ENCODE peak calls at places on chromosomes 5 and 9, in five cellular contexts. D is tibial artery, H is cardiac fibroblast, F is keratinocyte, E is A549. U is an unnamed sample.

GRCh38 chr9:105355810-105356209 is 92.0 kb upstream of the FSD1L start:
- DNase-seq in D (no peak), H (peak), F (peak), E (peak), U (no peak)

GRCh38 chr9:115992834-115993233 is 160.8 kb upstream of the PAPPA start:
- DNase-seq in D (no peak), H (peak), F (peak), E (peak), U (no peak)

GRCh38 chr5:180860273-180860886 is 696 bp downstream of the ZFP62 start:
- DNase-seq in D (no peak), H (peak), F (no peak), E (peak), U (no peak)

GRCh38 chr5:59810041-59810440 is 83.5 kb downstream of the PDE4D start:
- DNase-seq in D (peak), H (peak), F (no peak), E (peak), U (peak)

GRCh38 chr9:123586140-123586735 is 230.2 kb downstream of the CRB2 start:
- DNase-seq in D (no peak), H (no peak), F (no peak), E (no peak), U (no peak)

GRCh38 chr9:97615439-97616072 is 17.6 kb downstream of the TSTD2 start:
- DNase-seq in D (peak), H (peak), F (no peak), E (peak), U (no peak)

GRCh38 chr5:141412853-141413539 is at the start of gene PCDHGA10:
- DNase-seq in D (peak), H (peak), F (no peak), E (no peak), U (no peak)

GRCh38 chr9:126217121-126217520 is 109.5 kb upstream of the MVB12B start:
- DNase-seq in D (no peak), H (no peak), F (no peak), E (no peak), U (no peak)

GRCh38 chr5:139774980-139775654 is 20.5 kb upstream of the PSD2 start:
- DNase-seq in D (peak), H (peak), F (no peak), E (peak), U (peak)

GRCh38 chr5:168070761-168071160 is 220.7 kb upstream of the WWC1 start:
- DNase-seq in D (no peak), H (no peak), F (no peak), E (no peak), U (no peak)

GRCh38 chr9:78765861-78766260 is 468.9 kb downstream of the PSAT1 start:
- DNase-seq in D (no peak), H (no peak), F (no peak), E (no peak), U (no peak)

GRCh38 chr9:86487222-86487841 is 133.1 kb upstream of the TUT7 start:
- DNase-seq in D (no peak), H (peak), F (peak), E (peak), U (no peak)

GRCh38 chr5:980941-981340 is 27.7 kb upstream of the NKD2 start:
- DNase-seq in D (no peak), H (peak), F (no peak), E (no peak), U (no peak)

GRCh38 chr5:176625966-176626875 is 4.1 kb downstream of the SNCB start:
- DNase-seq in D (no peak), H (no peak), F (no peak), E (no peak), U (no peak)

GRCh38 chr9:109935406-109936087 is 155.5 kb downstream of the PALM2AKAP2 start:
- DNase-seq in D (no peak), H (no peak), F (no peak), E (no peak), U (no peak)

GRCh38 chr9:112520646-112521045 is 34.0 kb downstream of the KIAA1958 start:
- DNase-seq in D (no peak), H (no peak), F (no peak), E (no peak), U (no peak)

GRCh38 chr5:95281211-95281610 is 3.7 kb downstream of the MCTP1 start:
- DNase-seq in D (no peak), H (peak), F (no peak), E (no peak), U (no peak)

GRCh38 chr9:79279356-79279755 is 292.4 kb upstream of the TLE4 start:
- DNase-seq in D (no peak), H (no peak), F (no peak), E (no peak), U (no peak)

GRCh38 chr5:137630216-137630971 is 105.5 kb downstream of the KLHL3 start:
- DNase-seq in D (no peak), H (no peak), F (no peak), E (no peak), U (no peak)

GRCh38 chr9:116316231-116316630 is 162.6 kb downstream of the PAPPA start:
- DNase-seq in D (no peak), H (no peak), F (no peak), E (no peak), U (no peak)

GRCh38 chr5:31049461-31049860 is 144.0 kb upstream of the CDH6 start:
- DNase-seq in D (no peak), H (no peak), F (no peak), E (no peak), U (no peak)

GRCh38 chr5:148913985-148914421 is 87.6 kb downstream of the ADRB2 start:
- DNase-seq in D (no peak), H (peak), F (peak), E (peak), U (no peak)

GRCh38 chr9:130453487-130453886 is 8.7 kb downstream of the ASS1 start:
- DNase-seq in D (no peak), H (peak), F (no peak), E (no peak), U (no peak)

GRCh38 chr9:75087279-75087823 is 604 bp downstream of the NMRK1 start:
- DNase-seq in D (no peak), H (peak), F (no peak), E (peak), U (no peak)

GRCh38 chr5:67166460-67166871 is 30.1 kb downstream of the CD180 start:
- DNase-seq in D (peak), H (no peak), F (no peak), E (no peak), U (peak)

GRCh38 chr5:33409435-33410146 is 31.2 kb upstream of the TARS1 start:
- DNase-seq in D (no peak), H (peak), F (no peak), E (no peak), U (no peak)

GRCh38 chr5:153756540-153756939 is 266.1 kb downstream of the GRIA1 start:
- DNase-seq in D (no peak), H (peak), F (no peak), E (peak), U (no peak)
- TF ChIP-seq CTCF in D (no peak), H (peak), F (peak), E (no peak), U (no peak)

GRCh38 chr5:58459860-58460726 is at the start of gene PLK2:
- DNase-seq in D (peak), H (peak), F (peak), E (peak), U (peak)

GRCh38 chr5:58462154-58462553 is 2.3 kb upstream of the PLK2 start:
- DNase-seq in D (no peak), H (peak), F (peak), E (peak), U (no peak)

GRCh38 chr5:58462623-58463230 is 2.8 kb upstream of the PLK2 start:
- DNase-seq in D (peak), H (peak), F (no peak), E (peak), U (no peak)

GRCh38 chr5:58459276-58459859 is 518 bp downstream of the PLK2 start:
- DNase-seq in D (peak), H (peak), F (no peak), E (peak), U (no peak)

GRCh38 chr5:58460727-58461286 is 921 bp upstream of the PLK2 start:
- DNase-seq in D (peak), H (peak), F (no peak), E (peak), U (peak)
- TF ChIP-seq CTCF in D (peak), H (peak), F (peak), E (peak), U (peak)

DNA sequence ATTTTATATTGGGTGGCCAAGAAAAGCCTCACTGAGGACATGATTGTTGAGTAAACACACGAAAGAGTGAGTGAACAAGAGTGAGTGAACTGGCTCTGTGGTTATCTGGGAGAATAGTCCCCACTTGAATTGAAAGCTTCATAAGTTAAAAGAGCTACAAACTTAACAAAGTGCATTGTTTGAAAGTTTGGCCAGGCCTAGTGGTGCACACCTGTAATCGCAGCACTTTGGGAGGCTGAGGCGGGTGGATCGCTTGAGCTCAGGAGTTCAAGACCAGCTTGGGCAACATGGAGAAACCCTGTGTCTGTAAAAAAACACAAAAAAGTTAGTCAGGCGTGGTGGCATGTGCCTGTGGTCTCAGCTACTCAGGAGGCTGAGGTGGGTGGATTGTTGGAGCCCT is 26.9 kb downstream of the SMC2 start:
- DNase-seq in D (no peak), H (no peak), F (no peak), E (no peak), U (no peak)
- TF ChIP-seq CTCF in D (no peak), H (no peak), F (no peak), E (no peak), U (no peak)

GRCh38 chr5:53733853-53734252 is 173.4 kb downstream of the NDUFS4 start:
- DNase-seq in D (no peak), H (no peak), F (no peak), E (peak), U (no peak)

GRCh38 chr5:53738105-53738504 is 177.7 kb downstream of the NDUFS4 start:
- DNase-seq in D (no peak), H (no peak), F (no peak), E (no peak), U (no peak)

DNA sequence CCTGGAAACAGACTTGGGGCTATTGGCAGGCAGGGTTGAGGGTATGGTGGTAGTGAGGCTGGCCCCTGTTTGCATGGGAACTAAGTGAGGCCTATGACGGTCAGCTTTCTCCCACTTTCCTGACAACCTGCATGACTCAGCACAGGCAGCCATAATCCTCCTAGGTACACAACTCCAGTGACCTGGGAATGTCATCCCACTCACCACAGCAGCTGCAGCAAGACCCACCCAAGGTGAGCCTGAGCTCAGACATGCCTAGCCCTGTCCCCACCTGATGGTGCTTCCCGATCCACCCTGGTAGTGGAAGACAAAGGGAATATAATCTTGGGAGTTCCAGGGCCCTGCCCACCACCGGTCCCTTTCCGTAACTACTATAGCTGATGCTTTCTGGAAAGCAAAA is 178.7 kb downstream of the NDUFS4 start:
- DNase-seq in D (no peak), H (no peak), F (no peak), E (no peak), U (no peak)
- TF ChIP-seq CTCF in D (no peak), H (no peak), F (no peak), E (no peak), U (no peak)

DNA sequence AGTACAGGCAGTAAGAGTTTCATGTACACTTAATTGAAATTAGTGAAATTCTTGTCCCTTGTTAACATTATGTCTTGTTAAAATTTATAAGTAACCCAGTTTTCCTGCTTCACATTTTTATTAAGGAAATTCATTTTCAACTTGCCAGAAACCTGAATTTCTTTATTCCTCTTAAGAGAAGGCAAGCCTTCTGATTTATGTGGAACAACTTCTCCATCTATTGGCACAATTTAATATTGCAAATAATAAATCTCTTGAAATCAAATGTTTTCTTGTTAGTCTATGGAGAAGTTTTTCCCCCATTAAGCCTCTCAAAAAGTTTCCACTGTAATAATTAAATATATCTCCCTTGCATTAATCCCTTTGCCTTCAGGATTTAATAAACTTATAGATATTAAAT is 33.8 kb upstream of the ACO1 start:
- DNase-seq in D (no peak), H (peak), F (no peak), E (peak), U (no peak)
- TF ChIP-seq CTCF in D (no peak), H (peak), F (peak), E (peak), U (peak)

GRCh38 chr5:91864902-91865420 is 481.8 kb upstream of the ARRDC3 start:
- DNase-seq in D (no peak), H (no peak), F (no peak), E (peak), U (no peak)
- TF ChIP-seq CTCF in D (no peak), H (no peak), F (no peak), E (peak), U (no peak)

GRCh38 chr9:127942152-127943010 is 4.7 kb upstream of the DPM2 start:
- DNase-seq in D (peak), H (peak), F (no peak), E (peak), U (peak)

GRCh38 chr9:127943746-127944145 is 6.1 kb upstream of the DPM2 start:
- DNase-seq in D (peak), H (peak), F (no peak), E (peak), U (peak)

GRCh38 chr9:127944586-127945218 is 7.0 kb upstream of the DPM2 start:
- DNase-seq in D (no peak), H (no peak), F (no peak), E (no peak), U (no peak)

GRCh38 chr9:127941062-127941925 is 3.6 kb upstream of the DPM2 start:
- DNase-seq in D (no peak), H (no peak), F (no peak), E (no peak), U (no peak)

GRCh38 chr9:127943011-127943662 is 5.5 kb upstream of the DPM2 start:
- DNase-seq in D (no peak), H (no peak), F (no peak), E (no peak), U (no peak)
- TF ChIP-seq CTCF in D (no peak), H (no peak), F (no peak), E (no peak), U (peak)

GRCh38 chr9:128103589-128103962 is 24.0 kb downstream of the PTGES2 start:
- DNase-seq in D (no peak), H (no peak), F (no peak), E (no peak), U (no peak)
- TF ChIP-seq CTCF in D (no peak), H (no peak), F (no peak), E (peak), U (no peak)